ENCODE peak calls at places on chromosomes 2 and 18, in ten cellular contexts. M is left ventricle myocardium inferior; N is lower lobe of right lung; Z is iris pigment epithelial cell; F is stimulated activated CD4-positive, alpha-beta T cell treated with anti-CD3 and anti-CD28 coated beads, Interleukin-4, amount 100 ng/mL, for 24 hours; X is M059J; G is anterior cingulate cortex; E is H9; P is C1 segment of cervical spinal cord; T is iPS-NIHi11. S is an unnamed sample.

GRCh38 chr2:220569380-220569779 is 942.0 kb downstream of the SLC4A3 start:
- DNase-seq in M (no peak), N (no peak), Z (no peak), F (no peak), X (no peak), G (no peak), E (no peak), P (no peak), T (no peak), S (no peak)

GRCh38 chr2:96540136-96540535 is 3.6 kb downstream of the ARID5A start:
- DNase-seq in M (no peak), N (no peak), Z (no peak), F (no peak), X (peak), G (no peak), E (no peak), P (no peak), T (no peak), S (no peak)

GRCh38 chr2:181523756-181524155 is 66.6 kb downstream of the ITGA4 start:
- DNase-seq in M (no peak), N (no peak), Z (no peak), F (no peak), X (no peak), G (no peak), E (no peak), P (no peak), T (no peak), S (no peak)

GRCh38 chr18:29063346-29063745 is 886.4 kb upstream of the CDH2 start:
- DNase-seq in M (no peak), N (no peak), Z (peak), F (no peak), X (no peak), G (no peak), E (no peak), P (no peak), T (no peak), S (no peak)

GRCh38 chr2:65834657-65835056 is 402.3 kb upstream of the SPRED2 start:
- DNase-seq in M (no peak), N (no peak), Z (no peak), F (no peak), X (no peak), G (no peak), E (no peak), P (no peak), T (no peak), S (no peak)

GRCh38 chr2:111219285-111219684 is 98.6 kb downstream of the BCL2L11 start:
- DNase-seq in M (no peak), N (no peak), Z (peak), F (no peak), X (peak), G (no peak), E (peak), P (no peak), T (peak), S (no peak)

GRCh38 chr2:163157411-163157810 is 318.8 kb upstream of the KCNH7 start:
- DNase-seq in M (no peak), N (no peak), Z (peak), F (no peak), X (peak), G (no peak), E (no peak), P (no peak), T (no peak), S (no peak)

GRCh38 chr2:173076557-173077345 is 1.1 kb downstream of the MAP3K20 start:
- DNase-seq in M (peak), N (peak), Z (peak), F (no peak), X (peak), G (no peak), E (no peak), P (peak), T (peak), S (no peak)

GRCh38 chr2:189164732-189165131 is 14.8 kb downstream of the COL5A2 start:
- DNase-seq in M (no peak), N (no peak), Z (peak), F (no peak), X (peak), G (no peak), E (no peak), P (no peak), T (no peak), S (no peak)

GRCh38 chr2:219752731-219753130 is 125.3 kb downstream of the SLC4A3 start:
- DNase-seq in M (no peak), N (no peak), Z (peak), F (no peak), X (no peak), G (no peak), E (no peak), P (no peak), T (no peak), S (no peak)

GRCh38 chr2:55163258-55163657 is 68.8 kb downstream of the CLHC1 start:
- DNase-seq in M (no peak), N (no peak), Z (peak), F (no peak), X (no peak), G (no peak), E (no peak), P (no peak), T (no peak), S (peak)

GRCh38 chr18:74457043-74457742 is at the start of gene DIPK1C:
- DNase-seq in M (peak), N (no peak), Z (no peak), F (no peak), X (no peak), G (no peak), E (no peak), P (no peak), T (peak), S (peak)

GRCh38 chr2:29504746-29505145 is 389.5 kb downstream of the CLIP4 start:
- DNase-seq in M (no peak), N (no peak), Z (no peak), F (no peak), X (peak), G (no peak), E (no peak), P (no peak), T (no peak), S (no peak)

GRCh38 chr2:62787381-62787780 is 81.9 kb downstream of the EHBP1 start:
- DNase-seq in M (no peak), N (no peak), Z (peak), F (no peak), X (peak), G (no peak), E (no peak), P (no peak), T (peak), S (peak)

GRCh38 chr2:205566556-205567061 is 115.7 kb upstream of the NRP2 start:
- DNase-seq in M (no peak), N (no peak), Z (no peak), F (no peak), X (peak), G (no peak), E (no peak), P (no peak), T (no peak), S (no peak)

GRCh38 chr2:128607981-128608506 is 289.4 kb upstream of the HS6ST1 start:
- DNase-seq in M (peak), N (peak), Z (no peak), F (no peak), X (peak), G (peak), E (no peak), P (no peak), T (peak), S (peak)

GRCh38 chr2:71672640-71673401 is 219.5 kb downstream of the DYSF start:
- DNase-seq in M (no peak), N (no peak), Z (no peak), F (no peak), X (no peak), G (no peak), E (peak), P (no peak), T (no peak), S (no peak)

GRCh38 chr2:85734015-85734414 is 19.8 kb upstream of the ATOH8 start:
- DNase-seq in M (peak), N (no peak), Z (no peak), F (no peak), X (no peak), G (no peak), E (no peak), P (no peak), T (no peak), S (no peak)

GRCh38 chr2:13522096-13522495 is 805.4 kb downstream of the TRIB2 start:
- DNase-seq in M (no peak), N (no peak), Z (no peak), F (no peak), X (no peak), G (no peak), E (no peak), P (no peak), T (no peak), S (no peak)

GRCh38 chr2:33133436-33133835 is 186.7 kb downstream of the LTBP1 start:
- DNase-seq in M (peak), N (no peak), Z (peak), F (no peak), X (no peak), G (no peak), E (no peak), P (no peak), T (no peak), S (no peak)

S was measured in hippocampal formation.